ENCODE peak calls at places on chromosomes 4 and X, in four cellular contexts. N is PC-9, U is thoracic aorta, J is colonic mucosa. I is an unnamed sample.

GRCh38 chrX:12701625-12702024 is 89.6 kb upstream of the PRPS2 start:
- DNase-seq in J (peak), N (peak), U (no peak), I (peak)

GRCh38 chrX:155070663-155070974 is 317 bp downstream of the CMC4 start:
- DNase-seq in J (peak), N (no peak), U (no peak), I (no peak)

GRCh38 chrX:11137543-11138139 is 26.5 kb downstream of the HCCS start:
- DNase-seq in N (no peak), U (no peak), J (no peak), I (peak)

GRCh38 chrX:39773923-39774803 is 323.6 kb downstream of the BCOR start:
- DNase-seq in U (no peak), J (no peak), N (no peak), I (no peak)

GRCh38 chr4:3388461-3389185 is 53.1 kb upstream of the HGFAC start:
- DNase-seq in N (no peak), U (no peak), J (no peak), I (peak)

GRCh38 chr4:89788243-89789072 is 48.5 kb downstream of the SNCA start:
- DNase-seq in N (no peak), J (no peak), U (no peak), I (no peak)

GRCh38 chrX:15909605-15910004 is 55.0 kb upstream of the AP1S2 start:
- DNase-seq in N (no peak), U (no peak), J (no peak), I (no peak)

GRCh38 chr4:73922766-73923630 is 53.8 kb downstream of the CXCL1 start:
- DNase-seq in U (no peak), N (no peak), J (no peak), I (no peak)

GRCh38 chr4:68162196-68162595 is 32.5 kb upstream of the TMPRSS11F start:
- DNase-seq in N (no peak), U (no peak), J (no peak), I (no peak)

GRCh38 chr4:33381806-33382205 is 2661.6 kb downstream of the PCDH7 start:
- DNase-seq in U (no peak), N (no peak), J (no peak), I (no peak)

GRCh38 chrX:2650037-2650436 is 41.1 kb upstream of the CD99 start:
- DNase-seq in N (no peak), J (no peak), U (no peak), I (no peak)

GRCh38 chrX:2642791-2643190 is 48.3 kb upstream of the CD99 start:
- DNase-seq in N (no peak), U (no peak), J (no peak), I (no peak)

GRCh38 chrX:2647627-2648026 is 43.5 kb upstream of the CD99 start:
- DNase-seq in N (no peak), U (no peak), J (no peak), I (no peak)

GRCh38 chrX:2642146-2642545 is 48.9 kb upstream of the CD99 start:
- DNase-seq in N (no peak), U (no peak), J (no peak), I (no peak)

DNA sequence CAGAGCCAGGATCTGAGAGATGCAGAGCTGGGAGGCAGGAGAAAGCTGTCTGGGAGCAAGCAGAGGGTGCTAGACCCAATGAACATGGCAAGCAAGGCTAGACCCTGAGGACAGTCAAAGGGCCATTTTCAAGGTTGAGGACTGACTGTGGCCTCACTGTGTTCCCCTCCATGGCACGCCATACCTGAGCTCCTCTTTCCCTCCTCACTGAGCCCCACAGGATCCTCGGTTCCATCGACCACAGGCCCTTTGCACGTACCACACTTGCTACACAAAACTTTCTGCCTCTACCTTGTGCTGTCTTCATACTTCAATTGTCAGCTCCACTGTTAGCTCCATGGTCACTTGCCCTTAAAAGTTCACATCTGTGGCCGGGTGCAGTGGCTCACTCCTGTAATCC is 45.5 kb upstream of the CD99 start:
- DNase-seq in U (no peak), N (no peak), J (no peak), I (no peak)
- H3K27ac ChIP-seq in U (no peak), N (no peak), J (no peak), I (no peak)

GRCh38 chr4:170110290-170110672 is 20.5 kb upstream of the AADAT start:
- DNase-seq in U (no peak), N (no peak), J (no peak), I (no peak)

GRCh38 chr4:170106899-170107298 is 17.1 kb upstream of the AADAT start:
- DNase-seq in U (no peak), N (no peak), J (no peak), I (no peak)

GRCh38 chr4:170111546-170111945 is 21.8 kb upstream of the AADAT start:
- DNase-seq in J (no peak), U (no peak), N (no peak), I (no peak)

GRCh38 chr4:170111100-170111499 is 21.3 kb upstream of the AADAT start:
- DNase-seq in U (no peak), J (no peak), N (no peak), I (no peak)

DNA sequence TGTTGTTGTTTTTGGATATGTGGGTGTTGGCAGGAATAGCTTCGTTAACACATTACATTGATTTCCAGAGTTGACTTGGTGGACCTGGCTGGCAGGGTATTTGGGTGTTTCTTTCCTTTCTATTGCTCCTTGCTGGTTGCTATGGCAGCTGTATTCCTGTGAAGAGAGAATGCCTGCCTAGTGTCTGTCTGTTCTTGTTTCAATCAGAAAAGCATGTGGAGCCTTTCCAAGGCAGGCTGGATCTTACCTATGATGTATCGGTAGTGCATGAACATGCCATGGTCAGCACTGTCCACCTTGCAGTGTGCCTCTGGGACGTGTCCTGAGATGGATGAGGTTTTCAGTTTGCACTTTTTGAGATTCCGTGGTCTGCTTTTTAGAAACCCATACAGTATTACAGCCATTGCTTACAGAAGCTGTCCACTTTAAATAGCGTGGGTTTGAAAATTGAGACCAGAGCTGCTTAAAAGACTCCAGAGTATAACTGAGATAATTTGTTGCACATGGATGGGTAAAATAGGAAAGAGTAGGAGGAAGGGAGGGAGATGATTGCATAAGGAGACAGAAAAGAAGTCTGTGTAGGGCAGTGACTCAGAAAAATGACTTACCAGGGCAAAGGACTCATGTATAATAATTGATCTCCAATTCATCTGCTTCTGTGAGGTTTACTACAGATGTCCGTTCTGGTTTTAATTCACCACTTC is 20.0 kb upstream of the AADAT start:
- DNase-seq in U (no peak), J (no peak), N (no peak), I (no peak)
- TF ChIP-seq CTCF in U (no peak), J (no peak), N (no peak), I (no peak)

GRCh38 chr4:113442821-113443220 is 318.7 kb downstream of the CAMK2D start:
- DNase-seq in J (no peak), U (no peak), N (no peak), I (no peak)

GRCh38 chr4:113436360-113436759 is 325.2 kb downstream of the CAMK2D start:
- DNase-seq in J (no peak), N (no peak), U (no peak), I (no peak)

GRCh38 chr4:113437124-113437523 is 324.4 kb downstream of the CAMK2D start:
- DNase-seq in J (no peak), N (no peak), U (no peak), I (no peak)

GRCh38 chr4:113438596-113438995 is 322.9 kb downstream of the CAMK2D start:
- DNase-seq in J (no peak), U (no peak), N (no peak), I (no peak)

DNA sequence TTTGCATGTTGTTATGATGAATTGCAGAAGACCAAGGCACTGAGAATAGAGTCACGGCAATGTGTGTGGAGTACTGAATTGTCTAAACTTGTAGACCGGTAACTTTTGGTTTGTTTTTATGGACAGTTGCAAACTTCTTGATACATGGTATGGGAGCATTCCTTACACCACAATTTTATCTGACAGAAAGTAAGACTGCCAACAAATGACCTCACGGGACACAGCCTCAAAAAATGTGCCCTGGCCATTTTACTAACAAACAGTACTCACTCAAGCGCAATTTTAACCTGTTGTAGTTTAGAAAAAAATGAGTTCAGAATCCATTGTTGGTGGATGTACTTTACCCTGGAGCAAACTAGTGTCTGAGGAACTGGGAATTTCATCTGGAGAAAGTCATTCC is 321.2 kb downstream of the CAMK2D start:
- DNase-seq in J (no peak), N (no peak), U (no peak), I (no peak)
- H3K4me3 ChIP-seq in J (no peak), N (no peak), U (no peak), I (no peak)

GRCh38 chr4:97500423-97500822 is 642.9 kb downstream of the STPG2 start:
- DNase-seq in N (no peak), U (no peak), J (no peak), I (no peak)

GRCh38 chr4:97496298-97496873 is 646.9 kb downstream of the STPG2 start:
- DNase-seq in J (no peak), N (peak), U (no peak), I (no peak)

GRCh38 chr4:97504713-97505112 is 638.6 kb downstream of the STPG2 start:
- DNase-seq in N (no peak), U (no peak), J (no peak), I (no peak)

GRCh38 chr4:97493815-97494518 is 649.3 kb downstream of the STPG2 start:
- DNase-seq in N (no peak), J (no peak), U (no peak), I (no peak)

GRCh38 chr4:97498875-97499274 is 644.4 kb downstream of the STPG2 start:
- DNase-seq in J (no peak), N (peak), U (no peak), I (no peak)
- H3K27ac ChIP-seq in J (no peak), N (no peak), U (no peak), I (no peak)

GRCh38 chr4:93157984-93158383 is 670.6 kb upstream of the ATOH1 start:
- DNase-seq in U (no peak), N (no peak), J (no peak), I (no peak)
- TF ChIP-seq CTCF in U (no peak), N (peak), J (no peak), I (peak)